ENCODE peak calls at places on chromosomes 16 and 17, in nine cellular contexts. One of them, this sample, is unnamed.

GRCh38 chr17:66949501-66949900 is 15.0 kb upstream of the CACNG4 start:
- DNase-seq in endothelial cell of umbilical vein: no peak
- DNase-seq in suprapubic skin: no peak
- DNase-seq in upper lobe of left lung: no peak
- DNase-seq in HL-60: no peak
- DNase-seq in stomach: no peak
- DNase-seq in HCT116: no peak
- DNase-seq in transverse colon: no peak
- DNase-seq in breast epithelium: no peak
- DNase-seq in this sample: no peak

GRCh38 chr16:72286936-72287620 is 115.1 kb upstream of the PMFBP1 start:
- DNase-seq in upper lobe of left lung: no peak
- DNase-seq in HCT116: no peak
- DNase-seq in breast epithelium: no peak
- DNase-seq in suprapubic skin: no peak
- DNase-seq in stomach: no peak
- DNase-seq in HL-60: no peak
- DNase-seq in transverse colon: no peak
- DNase-seq in endothelial cell of umbilical vein: no peak
- DNase-seq in this sample: no peak

GRCh38 chr16:85027349-85027967 is at the start of gene KIAA0513:
- DNase-seq in endothelial cell of umbilical vein: peak
- DNase-seq in HCT116: peak
- DNase-seq in transverse colon: peak
- DNase-seq in stomach: peak
- DNase-seq in suprapubic skin: peak
- DNase-seq in breast epithelium: peak
- DNase-seq in HL-60: peak
- DNase-seq in upper lobe of left lung: peak
- DNase-seq in this sample: peak

GRCh38 chr17:62792122-62792800 is 15.9 kb downstream of the MARCHF10 start:
- DNase-seq in endothelial cell of umbilical vein: peak
- DNase-seq in breast epithelium: no peak
- DNase-seq in transverse colon: no peak
- DNase-seq in HCT116: peak
- DNase-seq in stomach: no peak
- DNase-seq in suprapubic skin: no peak
- DNase-seq in upper lobe of left lung: no peak
- DNase-seq in HL-60: no peak
- DNase-seq in this sample: no peak

GRCh38 chr16:22206847-22207714 is 1.0 kb downstream of the EEF2K start:
- DNase-seq in HCT116: no peak
- DNase-seq in endothelial cell of umbilical vein: peak
- DNase-seq in suprapubic skin: peak
- DNase-seq in stomach: peak
- DNase-seq in HL-60: peak
- DNase-seq in transverse colon: peak
- DNase-seq in upper lobe of left lung: peak
- DNase-seq in breast epithelium: peak
- DNase-seq in this sample: peak

GRCh38 chr16:56970934-56971767 is 9.4 kb downstream of the CETP start:
- DNase-seq in HCT116: no peak
- DNase-seq in transverse colon: no peak
- DNase-seq in breast epithelium: no peak
- DNase-seq in suprapubic skin: no peak
- DNase-seq in endothelial cell of umbilical vein: no peak
- DNase-seq in stomach: no peak
- DNase-seq in upper lobe of left lung: no peak
- DNase-seq in HL-60: no peak
- DNase-seq in this sample: no peak

GRCh38 chr16:89123831-89124100 is 30.1 kb downstream of the ACSF3 start:
- DNase-seq in stomach: no peak
- DNase-seq in upper lobe of left lung: no peak
- DNase-seq in HL-60: no peak
- DNase-seq in breast epithelium: no peak
- DNase-seq in endothelial cell of umbilical vein: no peak
- DNase-seq in HCT116: no peak
- DNase-seq in suprapubic skin: no peak
- DNase-seq in transverse colon: no peak
- DNase-seq in this sample: no peak

GRCh38 chr17:76736349-76737081 is 616 bp downstream of the SRSF2 start:
- DNase-seq in HL-60: peak
- DNase-seq in breast epithelium: peak
- DNase-seq in stomach: peak
- DNase-seq in upper lobe of left lung: peak
- DNase-seq in suprapubic skin: peak
- DNase-seq in HCT116: no peak
- DNase-seq in endothelial cell of umbilical vein: peak
- DNase-seq in transverse colon: peak
- DNase-seq in this sample: peak

GRCh38 chr17:75595919-75596310 is 8.3 kb downstream of the MYO15B start:
- DNase-seq in breast epithelium: no peak
- DNase-seq in endothelial cell of umbilical vein: no peak
- DNase-seq in HL-60: no peak
- DNase-seq in suprapubic skin: no peak
- DNase-seq in transverse colon: no peak
- DNase-seq in upper lobe of left lung: no peak
- DNase-seq in HCT116: no peak
- DNase-seq in stomach: no peak
- DNase-seq in this sample: no peak

GRCh38 chr17:82871056-82871775 is 31.4 kb upstream of the ZNF750 start:
- DNase-seq in stomach: no peak
- DNase-seq in upper lobe of left lung: no peak
- DNase-seq in HCT116: no peak
- DNase-seq in suprapubic skin: no peak
- DNase-seq in transverse colon: no peak
- DNase-seq in breast epithelium: no peak
- DNase-seq in endothelial cell of umbilical vein: peak
- DNase-seq in HL-60: no peak
- DNase-seq in this sample: no peak

GRCh38 chr17:27577884-27578717 is 52.9 kb upstream of the LGALS9 start:
- DNase-seq in HL-60: no peak
- DNase-seq in breast epithelium: no peak
- DNase-seq in suprapubic skin: no peak
- DNase-seq in upper lobe of left lung: no peak
- DNase-seq in stomach: no peak
- DNase-seq in HCT116: no peak
- DNase-seq in endothelial cell of umbilical vein: no peak
- DNase-seq in transverse colon: no peak
- DNase-seq in this sample: no peak

GRCh38 chr17:27575912-27576252 is 55.1 kb upstream of the LGALS9 start:
- DNase-seq in endothelial cell of umbilical vein: no peak
- DNase-seq in HCT116: no peak
- DNase-seq in stomach: no peak
- DNase-seq in HL-60: no peak
- DNase-seq in upper lobe of left lung: no peak
- DNase-seq in breast epithelium: no peak
- DNase-seq in suprapubic skin: no peak
- DNase-seq in transverse colon: no peak
- DNase-seq in this sample: no peak

GRCh38 chr17:27578718-27579085 is 52.3 kb upstream of the LGALS9 start:
- DNase-seq in suprapubic skin: no peak
- DNase-seq in HL-60: peak
- DNase-seq in stomach: no peak
- DNase-seq in HCT116: no peak
- DNase-seq in upper lobe of left lung: no peak
- DNase-seq in breast epithelium: no peak
- DNase-seq in endothelial cell of umbilical vein: no peak
- DNase-seq in transverse colon: no peak
- DNase-seq in this sample: no peak

GRCh38 chr17:27576429-27577123 is 54.4 kb upstream of the LGALS9 start:
- DNase-seq in HL-60: no peak
- DNase-seq in breast epithelium: no peak
- DNase-seq in upper lobe of left lung: no peak
- DNase-seq in stomach: no peak
- DNase-seq in suprapubic skin: no peak
- DNase-seq in endothelial cell of umbilical vein: no peak
- DNase-seq in transverse colon: no peak
- DNase-seq in HCT116: no peak
- DNase-seq in this sample: no peak

DNA sequence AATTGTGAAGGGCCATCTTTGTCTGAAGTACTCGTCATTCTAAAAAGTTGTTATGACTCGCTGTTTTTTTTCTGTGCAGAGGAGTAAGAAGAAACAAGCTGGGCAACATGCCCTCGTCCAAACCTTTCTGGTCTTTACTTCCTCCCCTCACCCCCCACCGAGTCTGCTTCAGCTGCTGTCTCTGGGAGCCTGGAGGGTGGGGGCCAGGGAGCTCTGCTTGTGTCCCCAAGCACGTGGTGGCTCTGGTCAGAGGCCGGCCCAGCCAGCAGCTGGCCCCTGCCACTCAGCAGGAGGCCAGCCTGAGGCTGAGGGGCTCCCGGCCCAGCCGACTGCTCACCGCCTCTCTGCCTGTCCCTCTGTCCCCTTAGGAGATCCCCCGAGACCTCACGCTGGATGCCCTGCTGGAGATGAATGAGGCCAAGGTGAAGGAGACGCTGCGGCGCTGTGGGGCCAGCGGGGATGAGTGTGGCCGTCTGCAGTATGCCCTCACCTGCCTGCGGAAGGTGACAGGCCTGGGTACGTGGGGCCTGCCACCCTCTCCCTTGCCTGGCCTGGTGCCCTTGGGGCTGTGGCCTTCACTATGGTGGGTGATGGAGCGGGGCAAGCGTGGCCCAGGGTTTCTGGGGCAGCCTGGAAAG is 53.7 kb upstream of the LGALS9 start:
- DNase-seq in breast epithelium: no peak
- DNase-seq in suprapubic skin: no peak
- DNase-seq in upper lobe of left lung: peak
- DNase-seq in transverse colon: no peak
- DNase-seq in HL-60: no peak
- DNase-seq in stomach: no peak
- DNase-seq in endothelial cell of umbilical vein: peak
- DNase-seq in HCT116: no peak
- DNase-seq in this sample: no peak
- TF ChIP-seq POLR2AphosphoS5 in breast epithelium: no peak
- TF ChIP-seq POLR2AphosphoS5 in suprapubic skin: no peak
- TF ChIP-seq POLR2AphosphoS5 in upper lobe of left lung: no peak
- TF ChIP-seq POLR2AphosphoS5 in transverse colon: no peak
- TF ChIP-seq POLR2AphosphoS5 in HL-60: no peak
- TF ChIP-seq POLR2AphosphoS5 in stomach: no peak
- TF ChIP-seq POLR2AphosphoS5 in endothelial cell of umbilical vein: no peak
- TF ChIP-seq POLR2AphosphoS5 in HCT116: no peak
- TF ChIP-seq POLR2AphosphoS5 in this sample: no peak

GRCh38 chr16:70678121-70678897 is 7.5 kb downstream of the MTSS2 start:
- DNase-seq in upper lobe of left lung: peak
- DNase-seq in suprapubic skin: no peak
- DNase-seq in endothelial cell of umbilical vein: no peak
- DNase-seq in breast epithelium: no peak
- DNase-seq in HL-60: no peak
- DNase-seq in transverse colon: no peak
- DNase-seq in HCT116: no peak
- DNase-seq in stomach: no peak
- DNase-seq in this sample: no peak

GRCh38 chr16:70676571-70677498 is 9.0 kb downstream of the MTSS2 start:
- DNase-seq in suprapubic skin: no peak
- DNase-seq in breast epithelium: no peak
- DNase-seq in HCT116: no peak
- DNase-seq in stomach: no peak
- DNase-seq in upper lobe of left lung: peak
- DNase-seq in endothelial cell of umbilical vein: no peak
- DNase-seq in transverse colon: no peak
- DNase-seq in HL-60: no peak
- DNase-seq in this sample: no peak

GRCh38 chr16:70674221-70675014 is 11.4 kb downstream of the MTSS2 start:
- DNase-seq in endothelial cell of umbilical vein: no peak
- DNase-seq in HL-60: no peak
- DNase-seq in suprapubic skin: peak
- DNase-seq in transverse colon: no peak
- DNase-seq in breast epithelium: no peak
- DNase-seq in upper lobe of left lung: no peak
- DNase-seq in HCT116: no peak
- DNase-seq in stomach: no peak
- DNase-seq in this sample: no peak

GRCh38 chr16:70677499-70678120 is 8.2 kb downstream of the MTSS2 start:
- DNase-seq in suprapubic skin: no peak
- DNase-seq in upper lobe of left lung: peak
- DNase-seq in transverse colon: no peak
- DNase-seq in stomach: no peak
- DNase-seq in breast epithelium: no peak
- DNase-seq in HCT116: no peak
- DNase-seq in endothelial cell of umbilical vein: no peak
- DNase-seq in HL-60: no peak
- DNase-seq in this sample: no peak

DNA sequence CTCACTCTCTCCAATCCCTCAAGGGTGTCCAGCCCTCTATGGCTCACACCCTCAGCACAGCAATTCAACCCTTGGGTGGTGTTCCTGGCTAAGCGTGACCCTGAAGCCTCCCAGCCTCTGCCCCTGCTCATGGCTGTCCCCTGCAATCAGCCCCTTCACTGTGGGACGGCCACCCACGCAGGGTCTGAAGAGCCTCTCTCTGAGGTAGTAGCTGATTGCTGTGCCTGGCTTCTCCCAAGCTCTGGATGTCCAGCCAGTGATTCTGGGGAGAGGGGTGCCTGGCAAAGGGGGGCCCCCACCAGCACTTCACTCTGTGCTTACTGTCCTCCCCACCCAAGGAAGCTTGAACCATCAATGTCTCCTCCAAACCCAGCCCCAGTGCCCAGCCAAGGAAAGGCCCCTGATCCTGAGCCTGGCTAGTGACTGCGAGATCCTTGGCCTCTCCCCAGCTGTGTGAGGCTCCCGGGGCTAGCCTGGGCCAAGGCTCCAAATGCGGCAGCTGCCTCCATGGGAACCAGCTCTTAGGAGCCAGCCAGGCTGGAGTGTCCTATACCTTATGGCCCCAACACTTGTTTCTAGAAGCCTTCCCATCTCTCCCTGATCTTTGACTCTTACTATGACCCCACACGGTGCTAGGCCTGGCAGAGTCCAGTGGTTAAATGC is 9.9 kb downstream of the MTSS2 start:
- DNase-seq in upper lobe of left lung: peak
- DNase-seq in suprapubic skin: no peak
- DNase-seq in transverse colon: no peak
- DNase-seq in stomach: no peak
- DNase-seq in endothelial cell of umbilical vein: no peak
- DNase-seq in HCT116: no peak
- DNase-seq in HL-60: no peak
- DNase-seq in breast epithelium: no peak
- DNase-seq in this sample: no peak
- TF ChIP-seq POLR2AphosphoS5 in upper lobe of left lung: no peak
- TF ChIP-seq POLR2AphosphoS5 in suprapubic skin: no peak
- TF ChIP-seq POLR2AphosphoS5 in transverse colon: no peak
- TF ChIP-seq POLR2AphosphoS5 in stomach: no peak
- TF ChIP-seq POLR2AphosphoS5 in endothelial cell of umbilical vein: no peak
- TF ChIP-seq POLR2AphosphoS5 in HCT116: no peak
- TF ChIP-seq POLR2AphosphoS5 in HL-60: no peak
- TF ChIP-seq POLR2AphosphoS5 in breast epithelium: no peak
- TF ChIP-seq POLR2AphosphoS5 in this sample: no peak

GRCh38 chr17:65008877-65009276 is 47.7 kb downstream of the GNA13 start:
- DNase-seq in endothelial cell of umbilical vein: no peak
- DNase-seq in upper lobe of left lung: no peak
- DNase-seq in stomach: no peak
- DNase-seq in HL-60: no peak
- DNase-seq in suprapubic skin: no peak
- DNase-seq in HCT116: no peak
- DNase-seq in transverse colon: no peak
- DNase-seq in breast epithelium: no peak
- DNase-seq in this sample: no peak
- TF ChIP-seq POLR2AphosphoS5 in endothelial cell of umbilical vein: no peak
- TF ChIP-seq POLR2AphosphoS5 in upper lobe of left lung: no peak
- TF ChIP-seq POLR2AphosphoS5 in stomach: no peak
- TF ChIP-seq POLR2AphosphoS5 in HL-60: no peak
- TF ChIP-seq POLR2AphosphoS5 in suprapubic skin: no peak
- TF ChIP-seq POLR2AphosphoS5 in HCT116: no peak
- TF ChIP-seq POLR2AphosphoS5 in transverse colon: no peak
- TF ChIP-seq POLR2AphosphoS5 in breast epithelium: no peak
- TF ChIP-seq POLR2AphosphoS5 in this sample: no peak

GRCh38 chr16:330746-331145 is 21.8 kb downstream of the AXIN1 start:
- DNase-seq in upper lobe of left lung: no peak
- DNase-seq in breast epithelium: no peak
- DNase-seq in endothelial cell of umbilical vein: no peak
- DNase-seq in HCT116: no peak
- DNase-seq in HL-60: no peak
- DNase-seq in suprapubic skin: no peak
- DNase-seq in stomach: no peak
- DNase-seq in transverse colon: no peak
- DNase-seq in this sample: no peak
- TF ChIP-seq POLR2AphosphoS5 in upper lobe of left lung: no peak
- TF ChIP-seq POLR2AphosphoS5 in breast epithelium: no peak
- TF ChIP-seq POLR2AphosphoS5 in endothelial cell of umbilical vein: no peak
- TF ChIP-seq POLR2AphosphoS5 in HCT116: no peak
- TF ChIP-seq POLR2AphosphoS5 in HL-60: no peak
- TF ChIP-seq POLR2AphosphoS5 in suprapubic skin: no peak
- TF ChIP-seq POLR2AphosphoS5 in stomach: no peak
- TF ChIP-seq POLR2AphosphoS5 in transverse colon: no peak
- TF ChIP-seq POLR2AphosphoS5 in this sample: no peak

This sample was measured in prostate gland.